ENCODE peak calls at places on chromosomes 1 and 21, in six cellular contexts. One of them, this sample, is unnamed.

GRCh38 chr1:172895050-172895460 is 155.7 kb downstream of the TNFSF18 start:
- DNase-seq in H1: no peak
- DNase-seq in mesenchymal stem cell: peak
- DNase-seq in IMR-90: peak
- DNase-seq in trophoblast cell: no peak
- DNase-seq in neuronal stem cell: no peak
- DNase-seq in this sample: no peak

GRCh38 chr1:155079487-155080249 is 1.0 kb downstream of the EFNA3 start:
- DNase-seq in H1: peak
- DNase-seq in IMR-90: no peak
- DNase-seq in neuronal stem cell: no peak
- DNase-seq in mesenchymal stem cell: peak
- DNase-seq in trophoblast cell: no peak
- DNase-seq in this sample: no peak

GRCh38 chr21:45479691-45480675 is 62.3 kb downstream of the SLC19A1 start:
- DNase-seq in H1: no peak
- DNase-seq in IMR-90: no peak
- DNase-seq in neuronal stem cell: no peak
- DNase-seq in trophoblast cell: no peak
- DNase-seq in mesenchymal stem cell: no peak
- DNase-seq in this sample: no peak

GRCh38 chr1:41735587-41736290 is 183.0 kb downstream of the HIVEP3 start:
- DNase-seq in neuronal stem cell: peak
- DNase-seq in H1: no peak
- DNase-seq in mesenchymal stem cell: no peak
- DNase-seq in IMR-90: no peak
- DNase-seq in trophoblast cell: no peak
- DNase-seq in this sample: peak

GRCh38 chr1:112954059-112954458 is 1.9 kb downstream of the SLC16A1 start:
- DNase-seq in IMR-90: peak
- DNase-seq in mesenchymal stem cell: peak
- DNase-seq in trophoblast cell: peak
- DNase-seq in H1: no peak
- DNase-seq in neuronal stem cell: no peak
- DNase-seq in this sample: no peak

GRCh38 chr1:67367370-67368345 is 60.0 kb downstream of the IL12RB2 start:
- DNase-seq in IMR-90: peak
- DNase-seq in neuronal stem cell: no peak
- DNase-seq in trophoblast cell: no peak
- DNase-seq in mesenchymal stem cell: peak
- DNase-seq in H1: no peak
- DNase-seq in this sample: no peak

GRCh38 chr1:67005068-67005467 is 48.9 kb downstream of the SLC35D1 start:
- DNase-seq in mesenchymal stem cell: no peak
- DNase-seq in trophoblast cell: no peak
- DNase-seq in H1: no peak
- DNase-seq in IMR-90: no peak
- DNase-seq in neuronal stem cell: no peak
- DNase-seq in this sample: no peak

GRCh38 chr21:16071082-16071481 is 341.3 kb downstream of the USP25 start:
- DNase-seq in H1: no peak
- DNase-seq in mesenchymal stem cell: no peak
- DNase-seq in IMR-90: no peak
- DNase-seq in neuronal stem cell: no peak
- DNase-seq in trophoblast cell: no peak
- DNase-seq in this sample: peak

GRCh38 chr1:223401873-223402789 is 8.9 kb downstream of the CCDC185 start:
- DNase-seq in trophoblast cell: peak
- DNase-seq in IMR-90: peak
- DNase-seq in H1: no peak
- DNase-seq in neuronal stem cell: no peak
- DNase-seq in mesenchymal stem cell: peak
- DNase-seq in this sample: no peak

GRCh38 chr1:205285391-205286101 is 36.0 kb downstream of the NUAK2 start:
- DNase-seq in trophoblast cell: no peak
- DNase-seq in neuronal stem cell: no peak
- DNase-seq in IMR-90: no peak
- DNase-seq in H1: no peak
- DNase-seq in mesenchymal stem cell: peak
- DNase-seq in this sample: no peak

GRCh38 chr1:24417681-24418080 is 2.1 kb downstream of the NIPAL3 start:
- DNase-seq in neuronal stem cell: no peak
- DNase-seq in H1: no peak
- DNase-seq in IMR-90: peak
- DNase-seq in trophoblast cell: peak
- DNase-seq in mesenchymal stem cell: peak
- DNase-seq in this sample: no peak

GRCh38 chr1:28078680-28079626 is 9.5 kb downstream of the EYA3 start:
- DNase-seq in mesenchymal stem cell: peak
- DNase-seq in neuronal stem cell: no peak
- DNase-seq in trophoblast cell: peak
- DNase-seq in H1: no peak
- DNase-seq in IMR-90: peak
- DNase-seq in this sample: no peak

GRCh38 chr1:231421616-231421970 is 494 bp downstream of the EGLN1 start:
- DNase-seq in neuronal stem cell: no peak
- DNase-seq in IMR-90: peak
- DNase-seq in trophoblast cell: no peak
- DNase-seq in H1: peak
- DNase-seq in mesenchymal stem cell: peak
- DNase-seq in this sample: no peak

GRCh38 chr1:171257207-171258052 is 9.1 kb downstream of the FMO1 start:
- DNase-seq in trophoblast cell: no peak
- DNase-seq in neuronal stem cell: no peak
- DNase-seq in mesenchymal stem cell: no peak
- DNase-seq in H1: no peak
- DNase-seq in IMR-90: no peak
- DNase-seq in this sample: no peak

GRCh38 chr1:1399187-1399869 is at the start of gene CCNL2:
- DNase-seq in IMR-90: peak
- DNase-seq in trophoblast cell: peak
- DNase-seq in neuronal stem cell: peak
- DNase-seq in mesenchymal stem cell: peak
- DNase-seq in H1: peak
- DNase-seq in this sample: peak

GRCh38 chr1:200191993-200192392 is 164.5 kb downstream of the NR5A2 start:
- DNase-seq in neuronal stem cell: no peak
- DNase-seq in IMR-90: peak
- DNase-seq in H1: no peak
- DNase-seq in trophoblast cell: no peak
- DNase-seq in mesenchymal stem cell: no peak
- DNase-seq in this sample: no peak

GRCh38 chr1:220235462-220235861 is 36.8 kb downstream of the RAB3GAP2 start:
- DNase-seq in H1: no peak
- DNase-seq in trophoblast cell: no peak
- DNase-seq in IMR-90: peak
- DNase-seq in mesenchymal stem cell: no peak
- DNase-seq in neuronal stem cell: no peak
- DNase-seq in this sample: no peak

GRCh38 chr1:79005945-79006344 is 585 bp downstream of the ADGRL4 start:
- DNase-seq in H1: no peak
- DNase-seq in neuronal stem cell: no peak
- DNase-seq in mesenchymal stem cell: peak
- DNase-seq in IMR-90: peak
- DNase-seq in trophoblast cell: peak
- DNase-seq in this sample: no peak

GRCh38 chr1:79012500-79012899 is 6.0 kb upstream of the ADGRL4 start:
- DNase-seq in neuronal stem cell: no peak
- DNase-seq in H1: no peak
- DNase-seq in mesenchymal stem cell: no peak
- DNase-seq in trophoblast cell: no peak
- DNase-seq in IMR-90: no peak
- DNase-seq in this sample: no peak

GRCh38 chr1:79010589-79010988 is 4.1 kb upstream of the ADGRL4 start:
- DNase-seq in IMR-90: no peak
- DNase-seq in neuronal stem cell: no peak
- DNase-seq in mesenchymal stem cell: no peak
- DNase-seq in trophoblast cell: no peak
- DNase-seq in H1: no peak
- DNase-seq in this sample: no peak

GRCh38 chr1:79004916-79005315 is 1.6 kb downstream of the ADGRL4 start:
- DNase-seq in IMR-90: no peak
- DNase-seq in trophoblast cell: no peak
- DNase-seq in H1: no peak
- DNase-seq in neuronal stem cell: no peak
- DNase-seq in mesenchymal stem cell: peak
- DNase-seq in this sample: no peak

DNA sequence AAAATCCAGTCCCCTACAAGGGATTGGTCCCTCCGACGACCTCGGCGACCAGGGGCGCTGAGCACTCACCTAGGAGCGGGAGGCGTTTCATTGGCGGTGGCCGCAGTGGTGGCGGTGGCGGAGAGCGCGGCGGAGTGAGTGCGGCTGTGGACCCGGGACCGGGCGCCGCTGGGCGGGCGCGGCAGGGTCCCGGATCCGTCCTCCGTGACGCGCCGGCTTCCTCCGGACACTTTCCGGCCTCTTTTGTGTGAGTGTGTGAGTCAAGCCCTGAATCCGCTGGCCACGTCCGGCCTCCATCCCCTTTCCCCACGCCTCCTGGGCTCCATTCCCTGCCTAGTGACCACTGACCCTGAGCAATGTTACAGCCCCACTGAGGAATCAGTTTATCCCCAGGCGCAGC is at the start of gene ADGRL4:
- DNase-seq in trophoblast cell: no peak
- DNase-seq in IMR-90: peak
- DNase-seq in mesenchymal stem cell: peak
- DNase-seq in neuronal stem cell: peak
- DNase-seq in H1: peak
- DNase-seq in this sample: peak
- H3K18ac ChIP-seq in trophoblast cell: peak
- H3K18ac ChIP-seq in IMR-90: peak
- H3K18ac ChIP-seq in mesenchymal stem cell: peak
- H3K18ac ChIP-seq in neuronal stem cell: peak
- H3K18ac ChIP-seq in H1: peak
- H3K18ac ChIP-seq in this sample: peak

GRCh38 chr1:160483505-160484185 is 39.4 kb downstream of the SLAMF6 start:
- DNase-seq in mesenchymal stem cell: no peak
- DNase-seq in trophoblast cell: no peak
- DNase-seq in neuronal stem cell: no peak
- DNase-seq in IMR-90: no peak
- DNase-seq in H1: no peak
- DNase-seq in this sample: no peak

GRCh38 chr1:160489513-160490261 is 33.4 kb downstream of the SLAMF6 start:
- DNase-seq in neuronal stem cell: no peak
- DNase-seq in IMR-90: no peak
- DNase-seq in mesenchymal stem cell: no peak
- DNase-seq in H1: no peak
- DNase-seq in trophoblast cell: no peak
- DNase-seq in this sample: peak

GRCh38 chr1:160488347-160489058 is 34.6 kb downstream of the SLAMF6 start:
- DNase-seq in mesenchymal stem cell: no peak
- DNase-seq in neuronal stem cell: no peak
- DNase-seq in H1: no peak
- DNase-seq in IMR-90: no peak
- DNase-seq in trophoblast cell: no peak
- DNase-seq in this sample: no peak

GRCh38 chr1:160481979-160482596 is 41.0 kb downstream of the SLAMF6 start:
- DNase-seq in IMR-90: no peak
- DNase-seq in H1: no peak
- DNase-seq in trophoblast cell: no peak
- DNase-seq in mesenchymal stem cell: no peak
- DNase-seq in neuronal stem cell: no peak
- DNase-seq in this sample: no peak

DNA sequence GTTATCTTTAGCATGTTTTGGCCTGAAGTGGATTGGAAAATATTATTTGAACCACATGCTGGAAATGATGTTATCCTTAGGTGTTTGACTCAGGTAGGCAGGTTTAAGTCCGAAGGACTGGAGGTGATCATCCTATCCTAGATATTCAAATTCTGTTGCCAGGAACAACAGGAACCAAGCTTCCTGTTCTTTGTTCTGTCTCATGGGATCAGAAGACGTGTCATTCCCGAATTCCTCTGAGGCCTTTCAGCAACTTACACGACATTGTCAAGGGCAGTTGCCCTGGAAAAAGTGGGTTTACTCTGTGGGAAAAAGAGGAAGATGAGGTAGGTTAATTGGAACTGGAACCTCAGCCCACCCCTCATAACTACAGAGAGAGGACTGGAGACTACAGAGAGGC is 36.6 kb downstream of the SLAMF6 start:
- DNase-seq in neuronal stem cell: no peak
- DNase-seq in mesenchymal stem cell: no peak
- DNase-seq in H1: no peak
- DNase-seq in trophoblast cell: no peak
- DNase-seq in IMR-90: no peak
- DNase-seq in this sample: peak
- H2BK120ac ChIP-seq in neuronal stem cell: no peak
- H2BK120ac ChIP-seq in mesenchymal stem cell: no peak
- H2BK120ac ChIP-seq in H1: no peak
- H2BK120ac ChIP-seq in trophoblast cell: no peak
- H2BK120ac ChIP-seq in IMR-90: no peak
- H2BK120ac ChIP-seq in this sample: no peak

GRCh38 chr1:151994956-151995355 is 1.3 kb upstream of the S100A10 start:
- DNase-seq in IMR-90: peak
- DNase-seq in H1: no peak
- DNase-seq in neuronal stem cell: no peak
- DNase-seq in trophoblast cell: peak
- DNase-seq in mesenchymal stem cell: peak
- DNase-seq in this sample: peak

GRCh38 chr1:151993084-151993733 is 450 bp downstream of the S100A10 start:
- DNase-seq in IMR-90: no peak
- DNase-seq in neuronal stem cell: no peak
- DNase-seq in H1: peak
- DNase-seq in mesenchymal stem cell: no peak
- DNase-seq in trophoblast cell: peak
- DNase-seq in this sample: peak

GRCh38 chr1:151992345-151993083 is 1.1 kb downstream of the S100A10 start:
- DNase-seq in H1: peak
- DNase-seq in trophoblast cell: peak
- DNase-seq in IMR-90: peak
- DNase-seq in mesenchymal stem cell: peak
- DNase-seq in neuronal stem cell: no peak
- DNase-seq in this sample: peak

GRCh38 chr1:151995774-151996173 is 2.1 kb upstream of the S100A10 start:
- DNase-seq in neuronal stem cell: no peak
- DNase-seq in trophoblast cell: peak
- DNase-seq in IMR-90: peak
- DNase-seq in H1: no peak
- DNase-seq in mesenchymal stem cell: peak
- DNase-seq in this sample: no peak

GRCh38 chr1:151993734-151994496 is at the start of gene S100A10:
- DNase-seq in H1: peak
- DNase-seq in trophoblast cell: peak
- DNase-seq in IMR-90: peak
- DNase-seq in neuronal stem cell: no peak
- DNase-seq in mesenchymal stem cell: peak
- DNase-seq in this sample: peak
- H3K18ac ChIP-seq in H1: peak
- H3K18ac ChIP-seq in trophoblast cell: peak
- H3K18ac ChIP-seq in IMR-90: peak
- H3K18ac ChIP-seq in neuronal stem cell: peak
- H3K18ac ChIP-seq in mesenchymal stem cell: peak
- H3K18ac ChIP-seq in this sample: peak

DNA sequence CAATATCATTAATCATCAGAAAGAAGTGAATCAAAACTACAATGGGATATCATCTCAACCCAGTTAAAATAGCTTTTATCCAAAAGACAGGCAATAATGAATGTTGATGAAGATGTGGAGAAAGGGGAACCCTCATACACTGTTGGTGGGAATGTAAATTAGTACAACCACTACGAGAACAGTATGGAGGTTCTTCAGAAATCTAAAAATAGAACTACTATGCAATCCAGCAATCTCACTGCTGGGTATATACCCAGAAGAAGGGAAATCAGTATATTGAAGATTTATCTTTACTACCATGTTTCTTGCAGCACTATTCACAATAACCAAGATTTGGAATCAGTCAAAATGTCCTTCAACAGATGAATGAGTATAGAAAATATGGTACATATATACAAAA is 189.8 kb downstream of the HHIPL2 start:
- DNase-seq in H1: no peak
- DNase-seq in trophoblast cell: no peak
- DNase-seq in mesenchymal stem cell: no peak
- DNase-seq in neuronal stem cell: no peak
- DNase-seq in IMR-90: no peak
- DNase-seq in this sample: no peak
- H2BK120ac ChIP-seq in H1: no peak
- H2BK120ac ChIP-seq in trophoblast cell: no peak
- H2BK120ac ChIP-seq in mesenchymal stem cell: no peak
- H2BK120ac ChIP-seq in neuronal stem cell: no peak
- H2BK120ac ChIP-seq in IMR-90: no peak
- H2BK120ac ChIP-seq in this sample: no peak